ENCODE peak calls at places on chromosomes 7 and 10, in eight cellular contexts. W, Y, C, A, M, V, P and G are unnamed samples.

GRCh38 chr7:157932498-157933218 is 595.9 kb downstream of the DNAJB6 start:
- DNase-seq in W (no peak), Y (no peak), C (no peak), A (no peak), M (peak), V (no peak), P (no peak), G (no peak)

GRCh38 chr7:79290841-79291497 is 162.5 kb downstream of the MAGI2 start:
- DNase-seq in W (no peak), Y (no peak), C (no peak), A (no peak), M (peak), V (no peak), P (no peak), G (no peak)

GRCh38 chr10:5195727-5196374 is 786 bp upstream of the AKR1C4 start:
- DNase-seq in W (no peak), Y (no peak), C (no peak), A (no peak), M (peak), V (no peak), P (no peak), G (no peak)

GRCh38 chr10:114272696-114273095 is 33.6 kb downstream of the VWA2 start:
- DNase-seq in W (no peak), Y (no peak), C (no peak), A (no peak), M (no peak), V (no peak), P (no peak), G (no peak)

GRCh38 chr10:1420663-1421362 is 316.5 kb downstream of the ADARB2 start:
- DNase-seq in W (peak), Y (no peak), C (peak), A (peak), M (peak), V (peak), P (no peak), G (peak)

GRCh38 chr7:75814407-75814947 is 871 bp upstream of the CCL24 start:
- DNase-seq in W (no peak), Y (no peak), C (no peak), A (no peak), M (no peak), V (no peak), P (no peak), G (no peak)

GRCh38 chr10:5945561-5946418 is 31.6 kb downstream of the IL15RA start:
- DNase-seq in W (peak), Y (peak), C (no peak), A (no peak), M (no peak), V (no peak), P (peak), G (peak)

GRCh38 chr10:45514283-45515270 is 140.6 kb downstream of the ALOX5 start:
- DNase-seq in W (no peak), Y (no peak), C (no peak), A (no peak), M (no peak), V (no peak), P (no peak), G (peak)

GRCh38 chr7:12805518-12805928 is 118.1 kb downstream of the ARL4A start:
- DNase-seq in W (no peak), Y (no peak), C (no peak), A (no peak), M (no peak), V (no peak), P (no peak), G (no peak)

GRCh38 chr10:62980697-62981495 is 152.2 kb upstream of the NRBF2 start:
- DNase-seq in W (no peak), Y (no peak), C (no peak), A (no peak), M (no peak), V (no peak), P (no peak), G (no peak)

GRCh38 chr7:44374007-44374763 is 48.8 kb upstream of the CAMK2B start:
- DNase-seq in W (no peak), Y (no peak), C (no peak), A (no peak), M (no peak), V (no peak), P (no peak), G (no peak)

GRCh38 chr10:90148121-90148855 is 446.9 kb downstream of the KIF20B start:
- DNase-seq in W (no peak), Y (peak), C (no peak), A (peak), M (peak), V (no peak), P (peak), G (peak)

GRCh38 chr10:97529685-97530465 is 31.2 kb downstream of the UBTD1 start:
- DNase-seq in W (no peak), Y (no peak), C (no peak), A (no peak), M (no peak), V (no peak), P (no peak), G (no peak)

GRCh38 chr7:132001166-132001565 is 444.7 kb upstream of the PODXL start:
- DNase-seq in W (no peak), Y (no peak), C (peak), A (no peak), M (no peak), V (no peak), P (no peak), G (no peak)

GRCh38 chr10:112409274-112409673 is 35.4 kb downstream of the ACSL5 start:
- DNase-seq in W (no peak), Y (no peak), C (no peak), A (no peak), M (no peak), V (no peak), P (no peak), G (no peak)

GRCh38 chr10:27446091-27446918 is 57.8 kb upstream of the RAB18 start:
- DNase-seq in W (no peak), Y (peak), C (no peak), A (peak), M (peak), V (no peak), P (peak), G (peak)

GRCh38 chr10:124124123-124124768 is 30.8 kb upstream of the CHST15 start:
- DNase-seq in W (no peak), Y (no peak), C (no peak), A (peak), M (no peak), V (no peak), P (no peak), G (no peak)

GRCh38 chr10:50557130-50557682 is 66.5 kb downstream of the SGMS1 start:
- DNase-seq in W (no peak), Y (no peak), C (no peak), A (no peak), M (no peak), V (no peak), P (no peak), G (no peak)

GRCh38 chr7:49980414-49980813 is 112.6 kb downstream of the ZPBP start:
- DNase-seq in W (no peak), Y (no peak), C (no peak), A (no peak), M (no peak), V (no peak), P (no peak), G (no peak)

GRCh38 chr7:41584746-41585145 is 118.1 kb downstream of the INHBA start:
- DNase-seq in W (no peak), Y (no peak), C (no peak), A (no peak), M (no peak), V (no peak), P (no peak), G (no peak)

GRCh38 chr10:103514244-103514643 is 20.7 kb downstream of the NEURL1 start:
- DNase-seq in W (peak), Y (no peak), C (no peak), A (no peak), M (no peak), V (no peak), P (no peak), G (no peak)
- H3K4me3 ChIP-seq in W (no peak), Y (no peak), C (no peak), A (no peak), M (no peak), V (no peak), P (no peak), G (no peak)

GRCh38 chr7:99459087-99459486 is 6.9 kb downstream of the ATP5MF start:
- DNase-seq in W (no peak), Y (no peak), C (peak), A (peak), M (peak), V (peak), P (peak), G (peak)
- TF ChIP-seq CTCF in W (no peak), Y (peak), C (peak), A (peak), M (peak), V (peak), P (peak), G (peak)

GRCh38 chr10:13001887-13002212 is 337 bp upstream of the CCDC3 start:
- DNase-seq in W (no peak), Y (no peak), C (no peak), A (no peak), M (no peak), V (no peak), P (no peak), G (no peak)
- H3K4me3 ChIP-seq in W (no peak), Y (peak), C (peak), A (no peak), M (peak), V (no peak), P (peak), G (peak)

DNA sequence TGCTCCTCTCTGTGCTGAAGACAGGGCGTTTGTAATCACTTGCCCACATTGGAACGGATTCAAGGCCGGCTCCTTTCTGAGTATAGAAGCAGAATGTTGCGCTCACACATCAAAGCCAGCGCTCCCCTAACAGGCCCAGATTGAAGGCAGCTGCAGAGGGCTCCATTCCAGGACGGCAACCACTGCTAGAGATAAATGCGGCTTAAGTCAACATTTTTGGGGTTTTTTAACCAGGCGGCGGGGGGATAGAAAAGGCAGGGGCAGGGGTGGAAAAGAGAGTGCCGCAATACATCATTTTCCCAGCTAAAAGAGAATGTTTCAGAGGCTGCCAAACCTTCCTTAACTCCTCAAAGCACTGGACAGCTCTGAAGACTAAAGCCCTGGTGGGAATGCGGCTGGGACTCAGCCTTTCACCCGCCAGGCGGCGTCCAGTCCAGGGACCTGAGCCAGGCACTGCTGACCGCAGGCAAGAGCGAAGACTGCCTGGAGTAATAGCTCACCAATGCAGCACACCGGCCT is 189.6 kb downstream of the TNS3 start:
- DNase-seq in W (peak), Y (peak), C (no peak), A (no peak), M (no peak), V (no peak), P (peak), G (peak)
- TF ChIP-seq CTCF in W (peak), Y (peak), C (no peak), A (no peak), M (no peak), V (no peak), P (peak), G (peak)

DNA sequence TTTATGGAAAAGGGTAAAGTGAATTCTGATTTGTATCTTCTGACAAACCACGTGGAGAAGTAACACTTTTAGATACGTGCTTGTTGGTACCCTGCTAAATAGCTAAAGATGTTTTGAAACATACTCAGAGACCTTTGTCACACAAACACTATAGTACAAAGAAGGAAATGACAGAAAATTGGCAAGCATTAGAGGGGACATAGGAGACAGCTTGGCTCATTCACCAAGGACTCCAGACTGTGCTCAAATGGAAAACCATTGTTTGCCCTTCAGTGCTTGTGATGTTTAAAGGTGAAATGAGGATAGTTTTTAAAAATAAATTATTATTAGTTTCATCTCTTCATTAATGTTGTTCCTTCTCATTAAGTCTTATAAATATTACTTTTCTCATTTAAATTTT is 34.0 kb upstream of the CD36 start:
- DNase-seq in W (no peak), Y (no peak), C (no peak), A (no peak), M (no peak), V (no peak), P (no peak), G (no peak)
- H3K4me3 ChIP-seq in W (no peak), Y (no peak), C (no peak), A (no peak), M (no peak), V (no peak), P (no peak), G (no peak)

DNA sequence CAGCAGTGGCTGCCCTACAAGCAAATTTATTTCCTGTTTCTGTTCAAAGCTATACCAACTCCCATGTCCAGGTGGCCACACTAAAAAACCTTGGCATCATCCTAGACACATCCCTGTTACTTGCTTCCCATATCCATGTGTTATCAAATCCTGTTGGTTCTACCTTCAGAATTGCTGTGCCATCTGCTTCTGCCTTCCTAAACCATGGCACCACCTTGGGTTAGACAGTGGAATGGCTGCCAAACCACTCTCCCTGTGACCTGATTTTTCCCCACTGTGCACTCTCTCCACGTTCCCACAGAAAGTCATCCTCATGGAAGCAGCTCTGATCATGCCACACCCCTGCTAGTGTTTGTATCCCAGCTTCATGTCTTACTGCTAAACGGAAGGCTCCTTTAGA is 697.6 kb upstream of the GALNT17 start:
- DNase-seq in W (no peak), Y (no peak), C (no peak), A (no peak), M (peak), V (no peak), P (no peak), G (no peak)
- TF ChIP-seq CTCF in W (no peak), Y (no peak), C (peak), A (no peak), M (no peak), V (no peak), P (no peak), G (no peak)

DNA sequence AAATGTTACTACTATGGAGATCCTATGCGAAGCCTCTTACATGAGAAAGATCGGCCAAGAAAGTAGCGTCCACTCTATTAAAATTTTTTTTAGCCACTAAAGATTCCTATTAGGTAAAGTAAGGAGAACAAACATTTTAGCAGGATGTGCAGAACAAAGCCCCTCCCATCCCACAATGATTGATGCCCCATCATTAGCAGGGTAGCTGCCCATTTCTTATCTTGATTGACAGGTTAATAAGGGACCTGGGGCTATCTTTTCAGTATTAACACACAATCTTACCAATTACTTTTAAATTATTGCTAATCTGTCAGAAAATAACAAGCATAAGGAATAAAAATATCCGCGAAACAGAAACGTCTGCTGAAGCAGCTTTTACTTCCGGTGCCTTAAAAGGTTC is 5.2 kb downstream of the FZD8 start:
- DNase-seq in W (no peak), Y (no peak), C (no peak), A (no peak), M (no peak), V (no peak), P (no peak), G (no peak)
- H3K4me3 ChIP-seq in W (no peak), Y (peak), C (no peak), A (no peak), M (no peak), V (peak), P (no peak), G (peak)

DNA sequence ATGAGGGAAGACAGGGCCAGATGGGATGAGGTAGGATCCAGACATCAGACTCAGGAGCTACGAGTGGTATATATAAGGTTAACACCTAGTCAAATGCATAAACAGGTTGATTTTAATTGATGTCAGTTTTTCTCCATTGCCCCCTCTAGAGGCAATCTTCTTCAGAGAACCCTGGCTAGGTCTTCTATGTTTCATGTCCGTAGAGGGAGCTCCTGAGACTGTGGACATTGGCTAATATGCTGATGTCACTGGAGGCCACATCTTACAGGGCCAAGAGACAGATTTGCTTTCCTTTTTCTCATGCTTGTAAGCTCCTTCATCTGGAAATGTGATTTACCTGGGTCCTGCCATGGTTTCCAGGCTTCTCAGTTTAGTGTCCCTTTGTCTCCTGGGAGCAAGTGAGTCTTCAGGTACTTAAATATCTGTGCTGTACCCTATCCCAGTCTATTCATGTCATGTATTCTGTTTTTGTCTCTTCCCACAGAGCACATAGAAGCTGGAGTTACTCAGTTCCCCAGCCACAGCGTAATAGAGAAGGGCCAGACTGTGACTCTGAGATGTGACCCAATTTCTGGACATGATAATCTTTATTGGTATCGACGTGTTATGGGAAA is 161.6 kb upstream of the PRSS1 start:
- DNase-seq in W (no peak), Y (peak), C (peak), A (peak), M (peak), V (no peak), P (peak), G (peak)
- TF ChIP-seq CTCF in W (no peak), Y (peak), C (peak), A (peak), M (peak), V (no peak), P (peak), G (peak)

GRCh38 chr7:116776046-116776445 is 86.3 kb upstream of the CAPZA2 start:
- DNase-seq in W (no peak), Y (no peak), C (no peak), A (no peak), M (no peak), V (no peak), P (no peak), G (no peak)
- H3K4me3 ChIP-seq in W (no peak), Y (no peak), C (no peak), A (no peak), M (peak), V (no peak), P (no peak), G (no peak)

GRCh38 chr10:79181227-79181626 is 112.5 kb downstream of the ZMIZ1 start:
- DNase-seq in W (no peak), Y (no peak), C (no peak), A (no peak), M (no peak), V (no peak), P (no peak), G (no peak)

GRCh38 chr10:79182763-79183467 is 114.1 kb downstream of the ZMIZ1 start:
- DNase-seq in W (peak), Y (no peak), C (no peak), A (no peak), M (no peak), V (no peak), P (no peak), G (no peak)

GRCh38 chr10:79182122-79182521 is 113.4 kb downstream of the ZMIZ1 start:
- DNase-seq in W (no peak), Y (no peak), C (no peak), A (no peak), M (no peak), V (no peak), P (no peak), G (no peak)

GRCh38 chr10:79180619-79181221 is 112.0 kb downstream of the ZMIZ1 start:
- DNase-seq in W (no peak), Y (no peak), C (no peak), A (no peak), M (no peak), V (no peak), P (no peak), G (no peak)

DNA sequence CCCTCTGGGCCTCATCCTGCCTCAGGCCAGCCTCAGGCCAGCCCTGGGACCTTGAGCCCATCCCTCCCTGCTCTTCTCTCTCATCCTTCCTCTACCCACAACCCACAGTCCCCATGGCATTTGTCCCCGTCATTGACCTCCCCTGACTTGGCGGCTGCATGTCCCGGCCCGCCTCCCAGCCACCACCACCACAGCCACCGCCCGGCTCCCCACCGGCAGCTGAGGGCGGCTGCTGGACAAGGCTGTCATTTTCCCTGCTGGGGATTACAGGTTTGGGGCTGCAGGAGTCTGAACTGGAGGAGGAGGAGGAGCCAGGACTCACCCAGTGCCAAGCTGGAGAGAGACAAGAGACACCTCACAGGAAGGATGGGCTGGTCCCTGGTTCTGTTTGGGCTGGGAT is 112.9 kb downstream of the ZMIZ1 start:
- DNase-seq in W (no peak), Y (no peak), C (peak), A (no peak), M (no peak), V (no peak), P (no peak), G (no peak)
- TF ChIP-seq CTCF in W (no peak), Y (no peak), C (no peak), A (no peak), M (no peak), V (no peak), P (no peak), G (no peak)